ENCODE peak calls at places on chromosomes 12 and 14, in six cellular contexts. G is GM12865, O is fibroblast of the aortic adventitia, V is GM13976, P is nephron progenitor cell, Y is OCI-LY7. B is an unnamed sample.
A peak's percentile ranks its signal among the peaks of the same experiment; 100 is the strongest.

GRCh38 chr12:51160814-51161459 is 12.0 kb downstream of the TFCP2 start:
- DNase-seq in G (no peak), O (peak; percentile 59), V (no peak), P (no peak), Y (no peak), B (no peak)

GRCh38 chr12:95694148-95694547 is 96.4 kb downstream of the NTN4 start:
- DNase-seq in G (no peak), O (no peak), V (no peak), P (no peak), Y (no peak), B (no peak)

GRCh38 chr14:52950898-52951729 is at the start of gene FERMT2:
- DNase-seq in G (peak; percentile 58), O (peak; percentile 82), V (peak; percentile 86), P (peak; percentile 94), Y (no peak), B (peak; percentile 57)

GRCh38 chr12:114685320-114685781 is 1.4 kb upstream of the TBX3 start:
- DNase-seq in G (no peak), O (no peak), V (no peak), P (no peak), Y (no peak), B (no peak)

GRCh38 chr12:110858848-110859247 is 12.1 kb downstream of the CCDC63 start:
- DNase-seq in G (no peak), O (no peak), V (no peak), P (no peak), Y (no peak), B (no peak)

GRCh38 chr14:54364555-54365415 is 32.0 kb upstream of the CDKN3 start:
- DNase-seq in G (no peak), O (peak; percentile 85), V (no peak), P (no peak), Y (no peak), B (no peak)

GRCh38 chr14:101464310-101464983 is 96.8 kb upstream of the DIO3 start:
- DNase-seq in G (no peak), O (no peak), V (no peak), P (no peak), Y (no peak), B (no peak)

GRCh38 chr12:10940389-10940788 is 1.3 kb upstream of the TAS2R14 start:
- DNase-seq in G (no peak), O (peak; percentile 78), V (no peak), P (no peak), Y (no peak), B (no peak)

GRCh38 chr14:77865455-77865854 is 65.5 kb downstream of the ADCK1 start:
- DNase-seq in G (no peak), O (no peak), V (no peak), P (no peak), Y (no peak), B (no peak)

GRCh38 chr14:33551963-33552362 is 398.9 kb downstream of the EGLN3 start:
- DNase-seq in G (no peak), O (no peak), V (no peak), P (no peak), Y (no peak), B (no peak)

GRCh38 chr12:40375076-40375475 is 150.3 kb downstream of the LRRK2 start:
- DNase-seq in G (peak; percentile 31), O (peak; percentile 11), V (no peak), P (no peak), Y (peak; percentile 50), B (no peak)

GRCh38 chr12:57722716-57723629 is 15.6 kb downstream of the AGAP2 start:
- DNase-seq in G (no peak), O (no peak), V (peak; percentile 21), P (no peak), Y (no peak), B (no peak)

GRCh38 chr14:60515696-60516284 is 6.8 kb downstream of the SIX6 start:
- DNase-seq in G (no peak), O (no peak), V (no peak), P (peak; percentile 51), Y (no peak), B (no peak)

GRCh38 chr14:54627718-54628345 is 60.9 kb downstream of the SAMD4A start:
- DNase-seq in G (peak; percentile 64), O (peak; percentile 63), V (peak; percentile 67), P (peak; percentile 46), Y (no peak), B (peak; percentile 29)

GRCh38 chr12:115044073-115044472 is 360.1 kb upstream of the TBX3 start:
- DNase-seq in G (no peak), O (peak; percentile 4), V (no peak), P (no peak), Y (no peak), B (no peak)

GRCh38 chr14:26855051-26855753 is 257.4 kb upstream of the NOVA1 start:
- DNase-seq in G (no peak), O (peak; percentile 68), V (no peak), P (no peak), Y (no peak), B (no peak)

GRCh38 chr14:68361231-68361630 is 431.6 kb downstream of the ZFP36L1 start:
- DNase-seq in G (no peak), O (peak; percentile 89), V (no peak), P (no peak), Y (no peak), B (no peak)

GRCh38 chr12:57816001-57816854 is 2.3 kb downstream of the AVIL start:
- DNase-seq in G (no peak), O (no peak), V (no peak), P (no peak), Y (no peak), B (no peak)

GRCh38 chr12:87406926-87407325 is 622.3 kb downstream of the C12orf50 start:
- DNase-seq in G (no peak), O (peak; percentile 56), V (no peak), P (no peak), Y (no peak), B (no peak)

GRCh38 chr12:72272731-72273498 is 745 bp downstream of the TRHDE start:
- DNase-seq in G (no peak), O (no peak), V (peak; percentile 32), P (peak; percentile 50), Y (no peak), B (peak; percentile 5)

GRCh38 chr12:89994901-89995300 is 286.3 kb upstream of the ATP2B1 start:
- DNase-seq in G (no peak), O (no peak), V (no peak), P (no peak), Y (no peak), B (no peak)

DNA sequence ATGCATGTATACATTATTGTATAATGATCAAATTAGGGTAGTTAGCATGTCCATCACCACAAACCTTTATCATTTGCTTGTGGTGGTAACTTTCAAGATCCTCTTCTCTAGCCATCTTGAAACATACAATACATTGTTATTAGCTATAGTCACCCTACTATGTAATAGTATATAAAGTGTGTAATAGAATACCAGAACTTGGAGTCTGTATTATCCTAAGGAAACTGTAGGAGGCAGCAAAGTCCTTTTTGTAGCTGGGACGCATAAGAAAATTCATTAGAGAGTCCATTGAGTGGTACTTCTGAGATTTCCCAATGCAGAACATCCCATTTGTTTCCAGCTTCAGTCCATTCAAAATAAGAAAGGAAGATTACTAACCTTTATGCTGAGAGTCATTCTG is 325.9 kb upstream of the LRFN5 start:
- DNase-seq in G (no peak), O (peak; percentile 22), V (no peak), P (no peak), Y (no peak), B (no peak)
- TF ChIP-seq CTCF in G (no peak), O (no peak), V (no peak), P (peak; percentile 45), Y (peak; percentile 35), B (no peak)

GRCh38 chr14:44649056-44649455 is 142.0 kb upstream of the FSCB start:
- DNase-seq in G (no peak), O (no peak), V (no peak), P (no peak), Y (no peak), B (no peak)

GRCh38 chr14:44657153-44657552 is 150.1 kb upstream of the FSCB start:
- DNase-seq in G (no peak), O (peak; percentile 31), V (no peak), P (no peak), Y (no peak), B (no peak)

GRCh38 chr14:44657688-44658388 is 150.8 kb upstream of the FSCB start:
- DNase-seq in G (no peak), O (peak; percentile 67), V (no peak), P (no peak), Y (no peak), B (no peak)

GRCh38 chr14:44658389-44658696 is 151.3 kb upstream of the FSCB start:
- DNase-seq in G (no peak), O (no peak), V (no peak), P (no peak), Y (no peak), B (no peak)

DNA sequence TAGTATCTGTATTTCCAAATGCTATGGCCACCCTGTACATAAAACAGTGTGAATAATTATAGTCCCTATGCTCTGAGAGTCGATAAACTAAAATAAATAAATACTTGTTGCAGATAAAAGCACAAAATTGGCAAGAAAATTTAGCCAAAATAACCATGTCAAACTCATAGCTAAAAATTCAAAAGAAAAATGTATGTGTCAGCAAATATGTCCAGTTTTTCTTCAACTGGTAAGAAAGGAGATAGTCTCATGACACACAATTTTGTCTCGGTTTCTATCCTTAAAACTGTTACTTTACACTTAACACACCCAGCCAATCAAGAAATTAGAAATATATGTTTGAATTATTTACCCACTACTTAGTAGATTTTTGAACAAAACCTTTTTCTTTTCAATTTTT is 145.6 kb upstream of the FSCB start:
- DNase-seq in G (no peak), O (no peak), V (no peak), P (no peak), Y (no peak), B (no peak)
- TF ChIP-seq CTCF in G (no peak), O (no peak), V (no peak), P (no peak), Y (no peak), B (no peak)

GRCh38 chr12:27732281-27732680 is 21.6 kb downstream of the MRPS35 start:
- DNase-seq in G (peak; percentile 37), O (no peak), V (no peak), P (no peak), Y (peak; percentile 20), B (no peak)
- TF ChIP-seq CTCF in G (peak; percentile 35), O (peak; percentile 29), V (peak; percentile 18), P (no peak), Y (peak; percentile 67), B (peak; percentile 60)

GRCh38 chr12:130068741-130069140 is 93.5 kb upstream of the FZD10 start:
- DNase-seq in G (no peak), O (no peak), V (no peak), P (no peak), Y (no peak), B (no peak)

GRCh38 chr12:130066742-130067141 is 95.5 kb upstream of the FZD10 start:
- DNase-seq in G (no peak), O (no peak), V (no peak), P (no peak), Y (no peak), B (no peak)

GRCh38 chr12:130063866-130064265 is 98.4 kb upstream of the FZD10 start:
- DNase-seq in G (no peak), O (no peak), V (no peak), P (no peak), Y (no peak), B (no peak)

GRCh38 chr12:130070017-130070653 is 92.1 kb upstream of the FZD10 start:
- DNase-seq in G (no peak), O (no peak), V (no peak), P (no peak), Y (no peak), B (no peak)

DNA sequence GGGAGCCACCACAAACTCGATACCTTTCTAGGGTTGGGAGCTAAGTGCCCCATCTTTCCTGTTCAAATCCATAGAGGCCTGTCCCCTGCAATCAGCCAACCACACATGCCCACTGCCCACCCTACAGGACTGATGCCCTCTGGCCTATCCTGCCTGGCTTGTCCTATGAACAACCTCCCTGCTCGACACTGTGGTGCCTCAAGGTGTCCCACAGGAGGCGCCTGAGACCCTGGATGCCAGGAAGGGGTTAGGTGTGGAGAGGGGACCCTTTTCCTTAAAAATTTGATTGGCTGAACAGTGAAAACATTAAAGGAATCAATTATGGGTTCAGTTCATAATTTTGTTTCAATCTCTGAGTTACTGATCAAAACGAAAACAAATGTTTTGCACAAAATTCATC is 97.3 kb upstream of the FZD10 start:
- DNase-seq in G (no peak), O (no peak), V (no peak), P (no peak), Y (no peak), B (no peak)
- TF ChIP-seq CTCF in G (no peak), O (no peak), V (no peak), P (no peak), Y (no peak), B (no peak)

B was measured in GM06990.